ENCODE peak calls at places on chromosomes 1 and 21, in ten cellular contexts. U is globus pallidus; W is activated naive CD8-positive, alpha-beta T cell treated with anti-CD3 and anti-CD28 coated beads, Interleukin-2, amount 50 U/mL, for 16 hours; F is HFFc6; Q is Calu3; Z is AG04449; A is NCI-H2029; X is sciatic nerve; I is left ventricle myocardium inferior; V is cerebellum. R is an unnamed sample.
A peak's percentile ranks its signal among the peaks of the same experiment; 100 is the strongest.

GRCh38 chr1:19430121-19431068 is 54.9 kb downstream of the CAPZB start:
- DNase-seq in U (no peak), W (no peak), F (peak; percentile 76), Q (no peak), Z (no peak), A (peak; percentile 59), X (no peak), I (no peak), V (no peak), R (no peak)

GRCh38 chr21:44802396-44803153 is 955 bp upstream of the UBE2G2 start:
- DNase-seq in U (no peak), W (no peak), F (peak; percentile 9), Q (no peak), Z (no peak), A (no peak), X (no peak), I (no peak), V (no peak), R (no peak)

GRCh38 chr1:152169356-152170025 is 10.5 kb upstream of the RPTN start:
- DNase-seq in U (no peak), W (no peak), F (no peak), Q (no peak), Z (no peak), A (no peak), X (no peak), I (no peak), V (no peak), R (no peak)

GRCh38 chr1:150268342-150268705 is 492 bp downstream of the APH1A start:
- DNase-seq in U (peak; percentile 29), W (no peak), F (no peak), Q (peak; percentile 24), Z (no peak), A (no peak), X (no peak), I (no peak), V (no peak), R (peak; percentile 74)

GRCh38 chr1:27496604-27497155 is 6.7 kb upstream of the WASF2 start:
- DNase-seq in U (no peak), W (no peak), F (no peak), Q (no peak), Z (no peak), A (no peak), X (peak; percentile 76), I (peak; percentile 50), V (no peak), R (no peak)

GRCh38 chr1:154155282-154155681 is 409 bp upstream of the NUP210L start:
- DNase-seq in U (no peak), W (no peak), F (peak; percentile 16), Q (no peak), Z (no peak), A (peak; percentile 28), X (no peak), I (no peak), V (no peak), R (no peak)

GRCh38 chr1:53328490-53329182 is 766 bp upstream of the LRP8 start:
- DNase-seq in U (no peak), W (no peak), F (no peak), Q (no peak), Z (no peak), A (no peak), X (no peak), I (no peak), V (no peak), R (peak; percentile 51)

GRCh38 chr1:63721531-63722189 is 52.2 kb upstream of the ROR1 start:
- DNase-seq in U (no peak), W (no peak), F (peak; percentile 25), Q (no peak), Z (no peak), A (peak; percentile 76), X (no peak), I (no peak), V (no peak), R (no peak)

GRCh38 chr1:197304626-197305200 is 36.7 kb downstream of the CRB1 start:
- DNase-seq in U (peak; percentile 60), W (no peak), F (peak; percentile 12), Q (no peak), Z (peak; percentile 26), A (no peak), X (no peak), I (no peak), V (no peak), R (no peak)

GRCh38 chr21:38376693-38377092 is 119.9 kb downstream of the KCNJ15 start:
- DNase-seq in U (no peak), W (no peak), F (no peak), Q (no peak), Z (no peak), A (no peak), X (no peak), I (peak; percentile 22), V (no peak), R (no peak)

GRCh38 chr1:231512147-231512698 is 16.2 kb upstream of the TSNAX start:
- DNase-seq in U (no peak), W (no peak), F (peak; percentile 83), Q (no peak), Z (peak; percentile 49), A (no peak), X (no peak), I (no peak), V (no peak), R (no peak)

GRCh38 chr1:37258068-37258467 is 216.3 kb upstream of the ZC3H12A start:
- DNase-seq in U (no peak), W (no peak), F (no peak), Q (no peak), Z (no peak), A (no peak), X (no peak), I (no peak), V (no peak), R (no peak)

GRCh38 chr1:32047701-32048100 is 25.0 kb upstream of the TMEM39B start:
- DNase-seq in U (no peak), W (no peak), F (no peak), Q (no peak), Z (no peak), A (no peak), X (no peak), I (no peak), V (no peak), R (no peak)

GRCh38 chr1:48686159-48686558 is 90.5 kb downstream of the BEND5 start:
- DNase-seq in U (no peak), W (no peak), F (no peak), Q (no peak), Z (no peak), A (no peak), X (no peak), I (no peak), V (no peak), R (no peak)

GRCh38 chr21:35927262-35927661 is 133.1 kb downstream of the SETD4 start:
- DNase-seq in U (no peak), W (no peak), F (no peak), Q (no peak), Z (no peak), A (no peak), X (no peak), I (no peak), V (no peak), R (no peak)

GRCh38 chr1:217881607-217882332 is 250.6 kb downstream of the SPATA17 start:
- DNase-seq in U (no peak), W (no peak), F (no peak), Q (no peak), Z (no peak), A (no peak), X (no peak), I (no peak), V (no peak), R (no peak)

GRCh38 chr1:170556910-170557309 is 24.9 kb downstream of the GORAB start:
- DNase-seq in U (no peak), W (no peak), F (peak; percentile 36), Q (no peak), Z (no peak), A (no peak), X (no peak), I (no peak), V (no peak), R (no peak)

GRCh38 chr1:229664133-229664689 is 38.2 kb downstream of the URB2 start:
- DNase-seq in U (peak; percentile 73), W (peak; percentile 57), F (no peak), Q (no peak), Z (no peak), A (no peak), X (no peak), I (no peak), V (no peak), R (no peak)

GRCh38 chr1:65224681-65225091 is 76.7 kb downstream of the AK4 start:
- DNase-seq in U (no peak), W (no peak), F (no peak), Q (no peak), Z (no peak), A (no peak), X (no peak), I (no peak), V (no peak), R (no peak)

GRCh38 chr21:31426235-31426797 is 82.3 kb upstream of the TIAM1 start:
- DNase-seq in U (no peak), W (no peak), F (no peak), Q (no peak), Z (peak; percentile 37), A (no peak), X (no peak), I (no peak), V (no peak), R (no peak)

R was measured in upper lobe of right lung.